ENCODE peak calls at places on chromosomes 6 and 20, in nine cellular contexts. T is caudate nucleus; G is heart right ventricle; Y is left lung; L is keratinocyte; H is psoas muscle; X is CD4-positive, alpha-beta T cell; B is Peyer's patch; D is spleen. F is an unnamed sample.

GRCh38 chr6:132566404-132566803 is 3.7 kb upstream of the TAAR6 start:
- DNase-seq in T (no peak), G (no peak), Y (no peak), L (no peak), H (no peak), X (no peak), B (no peak), D (no peak), F (no peak)

GRCh38 chr6:97669191-97669651 is 386.2 kb upstream of the MMS22L start:
- DNase-seq in T (peak), G (peak), Y (no peak), L (no peak), H (no peak), X (no peak), B (no peak), D (peak), F (no peak)

GRCh38 chr6:51209651-51210050 is 391.0 kb downstream of the TFAP2B start:
- DNase-seq in T (no peak), G (no peak), Y (no peak), L (no peak), H (no peak), X (no peak), B (no peak), D (no peak), F (no peak)

GRCh38 chr6:132259070-132259469 is 142.2 kb downstream of the MOXD1 start:
- DNase-seq in T (no peak), G (no peak), Y (no peak), L (no peak), H (no peak), X (no peak), B (no peak), D (no peak), F (no peak)

GRCh38 chr20:50333131-50333530 is 142.5 kb downstream of the CEBPB start:
- DNase-seq in T (no peak), G (no peak), Y (no peak), L (no peak), H (no peak), X (no peak), B (no peak), D (peak), F (no peak)

GRCh38 chr20:57638173-57638894 is 18.1 kb upstream of the ZBP1 start:
- DNase-seq in T (no peak), G (no peak), Y (peak), L (no peak), H (no peak), X (no peak), B (no peak), D (no peak), F (no peak)

GRCh38 chr6:117548797-117549301 is 53.5 kb downstream of the GOPC start:
- DNase-seq in T (no peak), G (no peak), Y (no peak), L (no peak), H (no peak), X (no peak), B (no peak), D (no peak), F (no peak)

GRCh38 chr20:53826597-53827291 is 233.1 kb upstream of the ZNF217 start:
- DNase-seq in T (no peak), G (no peak), Y (peak), L (no peak), H (no peak), X (no peak), B (no peak), D (peak), F (no peak)

GRCh38 chr6:18492957-18493356 is 105.8 kb downstream of the RNF144B start:
- DNase-seq in T (no peak), G (no peak), Y (no peak), L (no peak), H (no peak), X (no peak), B (no peak), D (no peak), F (no peak)

GRCh38 chr6:44388876-44389275 is 1.4 kb downstream of the CDC5L start:
- DNase-seq in T (no peak), G (no peak), Y (no peak), L (no peak), H (no peak), X (no peak), B (no peak), D (no peak), F (no peak)

GRCh38 chr6:154921482-154921881 is 73.6 kb upstream of the TIAM2 start:
- DNase-seq in T (no peak), G (no peak), Y (no peak), L (no peak), H (no peak), X (no peak), B (no peak), D (no peak), F (no peak)

GRCh38 chr20:62943396-62943795 is 5.4 kb downstream of the GID8 start:
- DNase-seq in T (no peak), G (no peak), Y (peak), L (no peak), H (no peak), X (no peak), B (peak), D (peak), F (no peak)

GRCh38 chr20:46376196-46376785 is 30.1 kb downstream of the ELMO2 start:
- DNase-seq in T (no peak), G (no peak), Y (no peak), L (no peak), H (no peak), X (no peak), B (no peak), D (no peak), F (no peak)

GRCh38 chr20:15482525-15482924 is 1090.7 kb downstream of the KIF16B start:
- DNase-seq in T (no peak), G (no peak), Y (no peak), L (no peak), H (no peak), X (no peak), B (no peak), D (no peak), F (no peak)

GRCh38 chr6:34149831-34150400 is 4.0 kb upstream of the GRM4 start:
- DNase-seq in T (no peak), G (no peak), Y (no peak), L (no peak), H (no peak), X (no peak), B (peak), D (peak), F (no peak)

GRCh38 chr20:29874476-29875202 is 1382.8 kb upstream of the DEFB115 start:
- DNase-seq in T (no peak), G (no peak), Y (no peak), L (no peak), H (no peak), X (no peak), B (no peak), D (no peak), F (no peak)

GRCh38 chr6:139868576-139868975 is 494.1 kb upstream of the CITED2 start:
- DNase-seq in T (no peak), G (no peak), Y (no peak), L (no peak), H (no peak), X (no peak), B (no peak), D (no peak), F (no peak)

GRCh38 chr20:41408131-41408789 is 41.6 kb upstream of the EMILIN3 start:
- DNase-seq in T (no peak), G (no peak), Y (no peak), L (no peak), H (no peak), X (no peak), B (no peak), D (no peak), F (no peak)

GRCh38 chr6:24307881-24308280 is 50.0 kb downstream of the DCDC2 start:
- DNase-seq in T (no peak), G (no peak), Y (no peak), L (no peak), H (no peak), X (no peak), B (no peak), D (no peak), F (no peak)

GRCh38 chr6:142374965-142375733 is 73.3 kb downstream of the ADGRG6 start:
- DNase-seq in T (no peak), G (no peak), Y (no peak), L (peak), H (no peak), X (no peak), B (no peak), D (no peak), F (peak)

GRCh38 chr6:1485678-1486077 is 96.3 kb downstream of the FOXF2 start:
- DNase-seq in T (no peak), G (no peak), Y (no peak), L (peak), H (no peak), X (no peak), B (no peak), D (no peak), F (peak)

GRCh38 chr6:144197919-144198318 is 47.6 kb downstream of the STX11 start:
- DNase-seq in T (no peak), G (no peak), Y (no peak), L (no peak), H (no peak), X (no peak), B (no peak), D (no peak), F (no peak)

GRCh38 chr6:112683926-112684325 is 336.8 kb downstream of the RFPL4B start:
- DNase-seq in T (no peak), G (no peak), Y (no peak), L (peak), H (no peak), X (no peak), B (no peak), D (no peak), F (peak)

GRCh38 chr6:19492631-19493030 is 344.5 kb upstream of the ID4 start:
- DNase-seq in T (no peak), G (no peak), Y (no peak), L (no peak), H (no peak), X (no peak), B (no peak), D (no peak), F (no peak)

DNA sequence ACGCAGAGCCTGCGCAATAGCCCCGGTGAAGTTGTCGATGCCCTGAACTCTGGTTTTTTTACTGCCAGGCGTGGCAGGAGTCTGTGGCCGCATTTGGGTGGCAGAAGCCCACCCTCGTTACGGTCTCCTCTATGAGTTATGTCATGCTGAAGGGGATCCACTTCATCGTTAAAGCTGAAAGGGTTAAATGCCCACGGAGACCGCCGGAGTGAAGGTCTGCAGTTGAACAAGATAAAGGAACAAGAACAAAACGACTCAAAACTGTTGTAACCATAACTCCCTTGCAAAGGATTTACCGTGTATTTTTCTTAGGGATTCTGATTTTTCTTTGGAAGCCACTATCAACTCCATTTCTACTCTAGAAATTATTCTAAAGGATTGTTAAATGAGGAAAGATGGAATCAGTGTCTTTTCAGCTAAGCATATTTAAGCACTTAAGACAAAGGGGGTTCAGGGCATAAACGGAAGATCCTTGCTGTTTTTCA is 501 bp upstream of the ELOVL5 start:
- DNase-seq in T (no peak), G (no peak), Y (no peak), L (no peak), H (no peak), X (no peak), B (no peak), D (no peak), F (no peak)
- H3K27ac ChIP-seq in T (peak), G (peak), Y (peak), L (peak), H (peak), X (peak), B (peak), D (peak), F (peak)

GRCh38 chr6:11764250-11764604 is 14.4 kb downstream of the ADTRP start:
- DNase-seq in T (no peak), G (no peak), Y (no peak), L (no peak), H (no peak), X (no peak), B (no peak), D (no peak), F (no peak)

GRCh38 chr6:11767458-11767857 is 11.1 kb downstream of the ADTRP start:
- DNase-seq in T (no peak), G (no peak), Y (no peak), L (no peak), H (no peak), X (no peak), B (no peak), D (no peak), F (no peak)

GRCh38 chr6:11766589-11767450 is 11.8 kb downstream of the ADTRP start:
- DNase-seq in T (no peak), G (no peak), Y (no peak), L (peak), H (no peak), X (no peak), B (no peak), D (no peak), F (peak)

GRCh38 chr6:11763460-11764249 is 14.9 kb downstream of the ADTRP start:
- DNase-seq in T (no peak), G (no peak), Y (no peak), L (no peak), H (no peak), X (no peak), B (no peak), D (no peak), F (no peak)

GRCh38 chr6:11766056-11766455 is 12.5 kb downstream of the ADTRP start:
- DNase-seq in T (no peak), G (no peak), Y (no peak), L (no peak), H (no peak), X (no peak), B (no peak), D (no peak), F (no peak)
- H3K27ac ChIP-seq in T (no peak), G (no peak), Y (peak), L (peak), H (no peak), X (no peak), B (no peak), D (no peak), F (peak)

DNA sequence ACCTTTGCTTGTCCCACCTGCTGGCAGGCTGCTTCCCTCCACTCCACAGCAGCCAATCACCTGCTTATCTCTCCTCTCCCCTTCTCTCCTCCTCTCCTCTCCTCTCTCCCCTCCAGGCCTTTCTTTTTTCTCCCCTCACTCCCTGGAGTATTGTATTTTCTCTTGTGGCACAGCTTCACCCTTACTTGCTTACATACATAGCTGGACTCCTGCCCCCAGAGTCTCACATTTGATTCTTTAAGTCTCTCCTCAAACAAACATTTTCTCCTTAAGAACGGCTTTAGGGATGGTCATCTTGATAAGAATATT is 3.6 kb upstream of the LY86 start:
- DNase-seq in T (no peak), G (no peak), Y (no peak), L (no peak), H (no peak), X (no peak), B (no peak), D (no peak), F (no peak)
- H3K27ac ChIP-seq in T (no peak), G (no peak), Y (no peak), L (no peak), H (no peak), X (no peak), B (no peak), D (peak), F (no peak)

DNA sequence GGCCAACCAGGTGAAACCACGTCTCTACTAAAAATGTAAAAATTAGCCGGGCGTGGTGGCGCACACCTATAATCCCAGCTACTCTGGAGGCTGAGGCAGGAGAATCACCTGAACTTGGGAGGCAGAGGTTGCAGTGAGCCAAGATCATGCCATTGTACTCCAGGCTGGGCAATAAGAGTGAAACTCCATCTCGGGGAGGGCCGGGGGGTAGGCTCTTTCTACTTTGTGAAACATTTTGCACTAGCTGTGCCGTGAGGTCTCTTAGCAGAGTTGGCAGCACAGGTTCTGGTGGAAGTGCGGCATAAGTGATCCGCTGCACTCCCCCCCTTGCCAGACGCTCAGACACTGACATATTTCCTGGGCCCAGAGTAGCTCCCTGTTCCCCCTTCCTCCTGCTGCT is 24.5 kb downstream of the PSMG4 start:
- DNase-seq in T (no peak), G (no peak), Y (peak), L (no peak), H (no peak), X (no peak), B (no peak), D (no peak), F (no peak)
- H3K27ac ChIP-seq in T (no peak), G (no peak), Y (no peak), L (no peak), H (peak), X (no peak), B (no peak), D (no peak), F (no peak)

GRCh38 chr20:10875653-10876052 is 201.9 kb upstream of the JAG1 start:
- DNase-seq in T (no peak), G (no peak), Y (no peak), L (no peak), H (no peak), X (no peak), B (no peak), D (no peak), F (no peak)
- H3K27ac ChIP-seq in T (no peak), G (no peak), Y (no peak), L (no peak), H (no peak), X (no peak), B (no peak), D (no peak), F (no peak)

GRCh38 chr6:169851641-169852503 is 100.5 kb downstream of the ERMARD start:
- DNase-seq in T (no peak), G (no peak), Y (no peak), L (no peak), H (no peak), X (no peak), B (no peak), D (peak), F (no peak)
- H3K27ac ChIP-seq in T (no peak), G (peak), Y (peak), L (peak), H (peak), X (no peak), B (no peak), D (peak), F (no peak)

GRCh38 chr6:14738933-14739332 is 506.9 kb upstream of the JARID2 start:
- DNase-seq in T (no peak), G (no peak), Y (no peak), L (no peak), H (no peak), X (no peak), B (no peak), D (no peak), F (no peak)
- H3K27ac ChIP-seq in T (no peak), G (no peak), Y (no peak), L (no peak), H (no peak), X (no peak), B (no peak), D (peak), F (no peak)